ENCODE peak calls at places on chromosomes 7 and 10, in four cellular contexts. One of them, this sample, is unnamed.

GRCh38 chr7:100875356-100875751 is 451 bp downstream of the SRRT start:
- DNase-seq in HepG2: peak
- DNase-seq in GM12878: no peak
- DNase-seq in K562: peak
- DNase-seq in this sample: no peak

GRCh38 chr7:88027724-88028123 is 93.7 kb downstream of the ADAM22 start:
- DNase-seq in HepG2: no peak
- DNase-seq in GM12878: no peak
- DNase-seq in K562: no peak
- DNase-seq in this sample: no peak

GRCh38 chr10:28677889-28678686 is 767 bp downstream of the BAMBI start:
- DNase-seq in HepG2: no peak
- DNase-seq in GM12878: no peak
- DNase-seq in K562: peak
- DNase-seq in this sample: peak

GRCh38 chr10:131677671-131678070 is 223.1 kb upstream of the PPP2R2D start:
- DNase-seq in HepG2: no peak
- DNase-seq in GM12878: no peak
- DNase-seq in K562: no peak
- DNase-seq in this sample: no peak

GRCh38 chr10:59536151-59536550 is 173.5 kb downstream of the SLC16A9 start:
- DNase-seq in HepG2: no peak
- DNase-seq in GM12878: no peak
- DNase-seq in K562: no peak
- DNase-seq in this sample: no peak

GRCh38 chr10:116043304-116043703 is 229.7 kb downstream of the GFRA1 start:
- DNase-seq in HepG2: no peak
- DNase-seq in GM12878: no peak
- DNase-seq in K562: no peak
- DNase-seq in this sample: no peak

GRCh38 chr10:4012848-4013247 is 227.8 kb upstream of the KLF6 start:
- DNase-seq in HepG2: no peak
- DNase-seq in GM12878: no peak
- DNase-seq in K562: no peak
- DNase-seq in this sample: no peak

GRCh38 chr10:128060341-128060851 is 65.8 kb downstream of the MKI67 start:
- DNase-seq in HepG2: no peak
- DNase-seq in GM12878: no peak
- DNase-seq in K562: no peak
- DNase-seq in this sample: no peak

GRCh38 chr7:92584953-92585352 is 5.2 kb downstream of the FAM133B start:
- DNase-seq in HepG2: peak
- DNase-seq in GM12878: no peak
- DNase-seq in K562: no peak
- DNase-seq in this sample: no peak

GRCh38 chr10:36232935-36233334 is 590.8 kb upstream of the FZD8 start:
- DNase-seq in HepG2: no peak
- DNase-seq in GM12878: no peak
- DNase-seq in K562: no peak
- DNase-seq in this sample: no peak

GRCh38 chr10:84477370-84477769 is 149.0 kb downstream of the CCSER2 start:
- DNase-seq in HepG2: no peak
- DNase-seq in GM12878: no peak
- DNase-seq in K562: no peak
- DNase-seq in this sample: no peak

GRCh38 chr10:4188406-4188805 is 403.4 kb upstream of the KLF6 start:
- DNase-seq in HepG2: no peak
- DNase-seq in GM12878: no peak
- DNase-seq in K562: no peak
- DNase-seq in this sample: no peak

GRCh38 chr10:122390679-122391078 is 16.2 kb downstream of the PLEKHA1 start:
- DNase-seq in HepG2: no peak
- DNase-seq in GM12878: no peak
- DNase-seq in K562: no peak
- DNase-seq in this sample: no peak

GRCh38 chr10:88725798-88726197 is 19.7 kb downstream of the LIPK start:
- DNase-seq in HepG2: no peak
- DNase-seq in GM12878: no peak
- DNase-seq in K562: no peak
- DNase-seq in this sample: no peak

GRCh38 chr7:108048422-108048821 is 45.5 kb upstream of the LAMB1 start:
- DNase-seq in HepG2: no peak
- DNase-seq in GM12878: no peak
- DNase-seq in K562: no peak
- DNase-seq in this sample: no peak

GRCh38 chr7:108311446-108312168 is 144.6 kb downstream of the NRCAM start:
- DNase-seq in HepG2: no peak
- DNase-seq in GM12878: peak
- DNase-seq in K562: no peak
- DNase-seq in this sample: no peak

GRCh38 chr7:112721395-112721794 is 68.8 kb downstream of the TMEM168 start:
- DNase-seq in HepG2: no peak
- DNase-seq in GM12878: no peak
- DNase-seq in K562: no peak
- DNase-seq in this sample: no peak

GRCh38 chr10:93992400-93993030 is 1.2 kb upstream of the PLCE1 start:
- DNase-seq in HepG2: no peak
- DNase-seq in GM12878: no peak
- DNase-seq in K562: no peak
- DNase-seq in this sample: no peak

GRCh38 chr10:625751-626711 is 63.4 kb downstream of the DIP2C start:
- DNase-seq in HepG2: no peak
- DNase-seq in GM12878: no peak
- DNase-seq in K562: no peak
- DNase-seq in this sample: no peak

GRCh38 chr7:72152171-72153131 is 259.7 kb downstream of the CALN1 start:
- DNase-seq in HepG2: peak
- DNase-seq in GM12878: no peak
- DNase-seq in K562: no peak
- DNase-seq in this sample: no peak

DNA sequence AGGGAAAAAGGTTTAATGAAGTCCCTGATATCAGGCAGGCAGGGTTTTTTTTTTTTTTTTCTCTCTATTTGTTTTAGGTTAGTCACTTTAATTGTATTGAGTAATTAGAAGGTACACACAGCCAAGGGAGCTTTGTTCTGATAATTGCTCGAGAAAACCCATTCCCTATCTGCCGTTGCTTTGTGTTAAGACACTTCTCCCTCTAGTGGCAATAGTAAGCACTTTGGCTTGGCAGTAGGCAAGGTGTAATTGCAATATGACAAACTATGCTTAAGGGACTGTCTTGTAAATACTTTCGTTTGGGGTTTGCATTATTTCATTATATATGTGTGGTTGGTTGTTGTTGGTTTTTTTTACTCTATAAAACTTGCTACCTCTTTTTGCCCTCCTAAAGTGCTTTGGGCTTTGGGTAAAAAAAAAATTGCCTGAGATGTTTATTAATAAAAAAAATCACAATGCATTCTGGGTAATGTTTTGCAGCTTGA is 113.4 kb downstream of the BTRC start:
- DNase-seq in HepG2: peak
- DNase-seq in GM12878: peak
- DNase-seq in K562: peak
- DNase-seq in this sample: no peak
- TF ChIP-seq ETV6 in HepG2: no peak
- TF ChIP-seq ETV6 in GM12878: no peak
- TF ChIP-seq ETV6 in K562: no peak
- TF ChIP-seq ETV6 in this sample: no peak

GRCh38 chr10:70404906-70405824 is 1.2 kb downstream of the EIF4EBP2 start:
- DNase-seq in HepG2: peak
- DNase-seq in GM12878: no peak
- DNase-seq in K562: peak
- DNase-seq in this sample: peak
- TF ChIP-seq ETV6 in HepG2: no peak
- TF ChIP-seq ETV6 in GM12878: no peak
- TF ChIP-seq ETV6 in K562: no peak
- TF ChIP-seq ETV6 in this sample: no peak

DNA sequence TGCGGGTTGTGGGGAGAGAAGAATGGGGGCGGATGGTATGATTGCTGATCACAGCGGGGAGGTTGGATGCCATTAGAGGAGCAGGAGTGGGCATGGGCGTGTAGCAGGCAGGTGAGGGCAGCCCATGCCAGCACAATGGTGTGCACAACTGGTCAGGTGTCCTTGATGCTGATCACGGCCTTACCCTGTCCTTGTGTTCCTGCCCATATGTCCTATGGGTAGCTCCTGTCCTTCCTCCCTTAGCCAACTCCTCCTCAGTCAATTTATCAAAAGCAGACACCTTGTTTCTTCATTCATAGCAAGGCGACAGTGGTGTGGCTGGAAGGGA is 30.7 kb downstream of the WDR86 start:
- DNase-seq in HepG2: no peak
- DNase-seq in GM12878: no peak
- DNase-seq in K562: no peak
- DNase-seq in this sample: no peak
- TF ChIP-seq ETV6 in HepG2: no peak
- TF ChIP-seq ETV6 in GM12878: no peak
- TF ChIP-seq ETV6 in K562: no peak
- TF ChIP-seq ETV6 in this sample: no peak

GRCh38 chr7:44144968-44145418 is 3.9 kb upstream of the MYL7 start:
- DNase-seq in HepG2: no peak
- DNase-seq in GM12878: no peak
- DNase-seq in K562: no peak
- DNase-seq in this sample: no peak
- TF ChIP-seq ETV6 in HepG2: no peak
- TF ChIP-seq ETV6 in GM12878: no peak
- TF ChIP-seq ETV6 in K562: no peak
- TF ChIP-seq ETV6 in this sample: no peak

GRCh38 chr7:74454059-74454947 is 597 bp downstream of the GTF2IRD1 start:
- DNase-seq in HepG2: no peak
- DNase-seq in GM12878: no peak
- DNase-seq in K562: peak
- DNase-seq in this sample: peak

GRCh38 chr7:74454948-74455804 is 1.5 kb downstream of the GTF2IRD1 start:
- DNase-seq in HepG2: peak
- DNase-seq in GM12878: no peak
- DNase-seq in K562: peak
- DNase-seq in this sample: no peak

GRCh38 chr7:74453321-74454011 is at the start of gene GTF2IRD1:
- DNase-seq in HepG2: peak
- DNase-seq in GM12878: no peak
- DNase-seq in K562: peak
- DNase-seq in this sample: peak

GRCh38 chr7:74449809-74450397 is 3.8 kb upstream of the GTF2IRD1 start:
- DNase-seq in HepG2: peak
- DNase-seq in GM12878: peak
- DNase-seq in K562: peak
- DNase-seq in this sample: peak

GRCh38 chr7:74452748-74453320 is 872 bp upstream of the GTF2IRD1 start:
- DNase-seq in HepG2: peak
- DNase-seq in GM12878: no peak
- DNase-seq in K562: peak
- DNase-seq in this sample: no peak
- TF ChIP-seq ETV6 in HepG2: no peak
- TF ChIP-seq ETV6 in GM12878: no peak
- TF ChIP-seq ETV6 in K562: no peak
- TF ChIP-seq ETV6 in this sample: no peak

GRCh38 chr7:882336-883028 is 6.1 kb downstream of the GET4 start:
- DNase-seq in HepG2: no peak
- DNase-seq in GM12878: no peak
- DNase-seq in K562: no peak
- DNase-seq in this sample: no peak

GRCh38 chr7:883029-884021 is 7.0 kb downstream of the GET4 start:
- DNase-seq in HepG2: no peak
- DNase-seq in GM12878: no peak
- DNase-seq in K562: no peak
- DNase-seq in this sample: no peak

GRCh38 chr7:879706-880105 is 3.4 kb downstream of the GET4 start:
- DNase-seq in HepG2: no peak
- DNase-seq in GM12878: no peak
- DNase-seq in K562: no peak
- DNase-seq in this sample: no peak

GRCh38 chr7:880450-880849 is 4.1 kb downstream of the GET4 start:
- DNase-seq in HepG2: no peak
- DNase-seq in GM12878: no peak
- DNase-seq in K562: no peak
- DNase-seq in this sample: no peak

DNA sequence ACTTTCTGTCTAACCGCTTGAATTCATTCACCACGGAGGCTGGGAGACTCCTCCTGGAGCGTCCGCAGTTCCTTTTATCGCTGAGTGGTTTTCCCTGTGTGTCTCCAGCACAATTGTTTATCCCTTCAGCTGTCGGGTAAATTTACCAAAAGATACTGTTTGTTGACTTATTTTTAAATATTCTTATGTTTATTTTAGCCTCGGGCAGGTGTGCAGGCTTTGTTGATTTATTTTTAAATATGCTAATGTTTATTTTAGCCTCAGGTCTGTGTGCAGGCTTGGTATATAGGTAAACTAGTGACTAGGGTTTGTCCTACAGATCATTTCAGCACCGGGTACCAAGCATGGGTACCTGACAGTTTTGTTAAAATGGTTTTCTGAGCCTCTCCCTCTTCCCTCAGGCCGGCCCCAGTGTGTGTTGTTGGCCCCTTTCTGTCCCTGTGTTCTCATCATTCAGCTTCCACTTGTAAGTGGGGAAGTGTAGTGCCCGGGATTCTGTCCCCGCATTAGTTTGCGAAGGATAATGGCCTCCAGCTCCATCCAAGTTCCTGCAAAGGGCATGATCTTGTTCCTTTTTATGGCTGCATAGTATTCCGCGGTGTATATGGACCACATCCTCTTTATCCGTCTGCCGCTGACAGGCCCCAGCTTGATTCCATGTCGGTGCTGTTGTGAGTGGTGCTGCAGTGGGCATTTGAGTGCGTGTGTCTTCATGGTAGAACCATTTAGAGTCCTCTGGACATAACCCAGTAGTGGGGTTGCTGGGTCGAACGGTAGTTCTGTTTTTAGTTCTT is 5.3 kb downstream of the GET4 start:
- DNase-seq in HepG2: no peak
- DNase-seq in GM12878: no peak
- DNase-seq in K562: no peak
- DNase-seq in this sample: no peak
- TF ChIP-seq ETV6 in HepG2: no peak
- TF ChIP-seq ETV6 in GM12878: no peak
- TF ChIP-seq ETV6 in K562: no peak
- TF ChIP-seq ETV6 in this sample: no peak

GRCh38 chr10:119341236-119342016 is 134.1 kb downstream of the GRK5 start:
- DNase-seq in HepG2: peak
- DNase-seq in GM12878: no peak
- DNase-seq in K562: no peak
- DNase-seq in this sample: no peak

GRCh38 chr10:119340893-119341235 is 133.5 kb downstream of the GRK5 start:
- DNase-seq in HepG2: no peak
- DNase-seq in GM12878: no peak
- DNase-seq in K562: no peak
- DNase-seq in this sample: no peak

GRCh38 chr10:119344381-119344780 is 137.0 kb downstream of the GRK5 start:
- DNase-seq in HepG2: no peak
- DNase-seq in GM12878: no peak
- DNase-seq in K562: no peak
- DNase-seq in this sample: no peak

GRCh38 chr10:119342017-119342734 is 134.8 kb downstream of the GRK5 start:
- DNase-seq in HepG2: no peak
- DNase-seq in GM12878: no peak
- DNase-seq in K562: no peak
- DNase-seq in this sample: no peak

GRCh38 chr10:119343001-119343601 is 135.7 kb downstream of the GRK5 start:
- DNase-seq in HepG2: no peak
- DNase-seq in GM12878: no peak
- DNase-seq in K562: no peak
- DNase-seq in this sample: no peak
- TF ChIP-seq ETV6 in HepG2: no peak
- TF ChIP-seq ETV6 in GM12878: no peak
- TF ChIP-seq ETV6 in K562: no peak
- TF ChIP-seq ETV6 in this sample: no peak

GRCh38 chr7:153943428-153944370 is 108.5 kb upstream of the DPP6 start:
- DNase-seq in HepG2: no peak
- DNase-seq in GM12878: no peak
- DNase-seq in K562: no peak
- DNase-seq in this sample: no peak
- TF ChIP-seq ETV6 in HepG2: no peak
- TF ChIP-seq ETV6 in GM12878: no peak
- TF ChIP-seq ETV6 in K562: no peak
- TF ChIP-seq ETV6 in this sample: no peak

This sample was measured in WTC11.